ENCODE peak calls at places on chromosome 4, in seven cellular contexts. One of them, this sample, is unnamed.

GRCh38 chr4:165131247-165131832 is 18.7 kb upstream of the TMEM192 start:
- DNase-seq in NCI-H1417: peak
- DNase-seq in stimulated activated CD4-positive, alpha-beta T cell treated with anti-CD3 and anti-CD28 coated beads, TNF-alpha, amount 100 ng/mL, for 4 hours: peak
- DNase-seq in activated CD8-positive, alpha-beta memory T cell treated with anti-CD3 and anti-CD28 coated beads for 1 hour: peak
- DNase-seq in NCI-H2029 treated with DMSO at 0.1 percent for 48 hours: peak
- DNase-seq in NCI-H2171: peak
- DNase-seq in Right ventricle myocardium superior: no peak
- DNase-seq in this sample: peak

GRCh38 chr4:169068423-169068822 is 58.4 kb upstream of the CBR4 start:
- DNase-seq in activated CD8-positive, alpha-beta memory T cell treated with anti-CD3 and anti-CD28 coated beads for 1 hour: no peak
- DNase-seq in NCI-H2029 treated with DMSO at 0.1 percent for 48 hours: no peak
- DNase-seq in Right ventricle myocardium superior: no peak
- DNase-seq in NCI-H1417: no peak
- DNase-seq in NCI-H2171: no peak
- DNase-seq in stimulated activated CD4-positive, alpha-beta T cell treated with anti-CD3 and anti-CD28 coated beads, TNF-alpha, amount 100 ng/mL, for 4 hours: no peak
- DNase-seq in this sample: no peak

GRCh38 chr4:75248770-75249467 is 265.3 kb downstream of the RCHY1 start:
- DNase-seq in NCI-H1417: peak
- DNase-seq in NCI-H2171: no peak
- DNase-seq in stimulated activated CD4-positive, alpha-beta T cell treated with anti-CD3 and anti-CD28 coated beads, TNF-alpha, amount 100 ng/mL, for 4 hours: no peak
- DNase-seq in NCI-H2029 treated with DMSO at 0.1 percent for 48 hours: peak
- DNase-seq in activated CD8-positive, alpha-beta memory T cell treated with anti-CD3 and anti-CD28 coated beads for 1 hour: no peak
- DNase-seq in Right ventricle myocardium superior: no peak
- DNase-seq in this sample: no peak

GRCh38 chr4:24924309-24924781 is 11.5 kb upstream of the CCDC149 start:
- DNase-seq in NCI-H2029 treated with DMSO at 0.1 percent for 48 hours: no peak
- DNase-seq in Right ventricle myocardium superior: no peak
- DNase-seq in stimulated activated CD4-positive, alpha-beta T cell treated with anti-CD3 and anti-CD28 coated beads, TNF-alpha, amount 100 ng/mL, for 4 hours: no peak
- DNase-seq in activated CD8-positive, alpha-beta memory T cell treated with anti-CD3 and anti-CD28 coated beads for 1 hour: no peak
- DNase-seq in NCI-H1417: no peak
- DNase-seq in NCI-H2171: no peak
- DNase-seq in this sample: no peak

GRCh38 chr4:68375667-68376559 is 26.0 kb upstream of the YTHDC1 start:
- DNase-seq in NCI-H1417: peak
- DNase-seq in NCI-H2029 treated with DMSO at 0.1 percent for 48 hours: peak
- DNase-seq in activated CD8-positive, alpha-beta memory T cell treated with anti-CD3 and anti-CD28 coated beads for 1 hour: peak
- DNase-seq in Right ventricle myocardium superior: peak
- DNase-seq in stimulated activated CD4-positive, alpha-beta T cell treated with anti-CD3 and anti-CD28 coated beads, TNF-alpha, amount 100 ng/mL, for 4 hours: peak
- DNase-seq in NCI-H2171: peak
- DNase-seq in this sample: no peak

GRCh38 chr4:31360786-31361185 is 640.6 kb downstream of the PCDH7 start:
- DNase-seq in activated CD8-positive, alpha-beta memory T cell treated with anti-CD3 and anti-CD28 coated beads for 1 hour: no peak
- DNase-seq in NCI-H1417: no peak
- DNase-seq in NCI-H2171: no peak
- DNase-seq in stimulated activated CD4-positive, alpha-beta T cell treated with anti-CD3 and anti-CD28 coated beads, TNF-alpha, amount 100 ng/mL, for 4 hours: no peak
- DNase-seq in NCI-H2029 treated with DMSO at 0.1 percent for 48 hours: no peak
- DNase-seq in Right ventricle myocardium superior: no peak
- DNase-seq in this sample: no peak

GRCh38 chr4:157294575-157294974 is 74.0 kb downstream of the GRIA2 start:
- DNase-seq in NCI-H1417: no peak
- DNase-seq in activated CD8-positive, alpha-beta memory T cell treated with anti-CD3 and anti-CD28 coated beads for 1 hour: no peak
- DNase-seq in NCI-H2171: no peak
- DNase-seq in stimulated activated CD4-positive, alpha-beta T cell treated with anti-CD3 and anti-CD28 coated beads, TNF-alpha, amount 100 ng/mL, for 4 hours: no peak
- DNase-seq in Right ventricle myocardium superior: no peak
- DNase-seq in NCI-H2029 treated with DMSO at 0.1 percent for 48 hours: no peak
- DNase-seq in this sample: no peak

GRCh38 chr4:94834496-94834895 is 76.7 kb downstream of the BMPR1B start:
- DNase-seq in NCI-H1417: no peak
- DNase-seq in Right ventricle myocardium superior: no peak
- DNase-seq in NCI-H2171: no peak
- DNase-seq in NCI-H2029 treated with DMSO at 0.1 percent for 48 hours: no peak
- DNase-seq in activated CD8-positive, alpha-beta memory T cell treated with anti-CD3 and anti-CD28 coated beads for 1 hour: no peak
- DNase-seq in stimulated activated CD4-positive, alpha-beta T cell treated with anti-CD3 and anti-CD28 coated beads, TNF-alpha, amount 100 ng/mL, for 4 hours: no peak
- DNase-seq in this sample: no peak

GRCh38 chr4:118888666-118889312 is at the start of gene SYNPO2:
- DNase-seq in stimulated activated CD4-positive, alpha-beta T cell treated with anti-CD3 and anti-CD28 coated beads, TNF-alpha, amount 100 ng/mL, for 4 hours: no peak
- DNase-seq in NCI-H1417: peak
- DNase-seq in NCI-H2171: no peak
- DNase-seq in Right ventricle myocardium superior: peak
- DNase-seq in activated CD8-positive, alpha-beta memory T cell treated with anti-CD3 and anti-CD28 coated beads for 1 hour: no peak
- DNase-seq in NCI-H2029 treated with DMSO at 0.1 percent for 48 hours: no peak
- DNase-seq in this sample: no peak

GRCh38 chr4:7206385-7206784 is 14.0 kb downstream of the SORCS2 start:
- DNase-seq in NCI-H2029 treated with DMSO at 0.1 percent for 48 hours: no peak
- DNase-seq in NCI-H2171: no peak
- DNase-seq in stimulated activated CD4-positive, alpha-beta T cell treated with anti-CD3 and anti-CD28 coated beads, TNF-alpha, amount 100 ng/mL, for 4 hours: no peak
- DNase-seq in activated CD8-positive, alpha-beta memory T cell treated with anti-CD3 and anti-CD28 coated beads for 1 hour: no peak
- DNase-seq in Right ventricle myocardium superior: peak
- DNase-seq in NCI-H1417: peak
- DNase-seq in this sample: no peak

GRCh38 chr4:113248320-113248719 is 198.9 kb downstream of the ANK2 start:
- DNase-seq in NCI-H1417: no peak
- DNase-seq in activated CD8-positive, alpha-beta memory T cell treated with anti-CD3 and anti-CD28 coated beads for 1 hour: no peak
- DNase-seq in NCI-H2171: no peak
- DNase-seq in Right ventricle myocardium superior: no peak
- DNase-seq in NCI-H2029 treated with DMSO at 0.1 percent for 48 hours: no peak
- DNase-seq in stimulated activated CD4-positive, alpha-beta T cell treated with anti-CD3 and anti-CD28 coated beads, TNF-alpha, amount 100 ng/mL, for 4 hours: no peak
- DNase-seq in this sample: no peak

GRCh38 chr4:176967586-176967985 is 174.9 kb upstream of the VEGFC start:
- DNase-seq in Right ventricle myocardium superior: no peak
- DNase-seq in NCI-H2171: no peak
- DNase-seq in NCI-H2029 treated with DMSO at 0.1 percent for 48 hours: no peak
- DNase-seq in stimulated activated CD4-positive, alpha-beta T cell treated with anti-CD3 and anti-CD28 coated beads, TNF-alpha, amount 100 ng/mL, for 4 hours: no peak
- DNase-seq in NCI-H1417: no peak
- DNase-seq in activated CD8-positive, alpha-beta memory T cell treated with anti-CD3 and anti-CD28 coated beads for 1 hour: no peak
- DNase-seq in this sample: no peak

GRCh38 chr4:41912546-41912945 is 22.7 kb upstream of the TMEM33 start:
- DNase-seq in NCI-H2171: no peak
- DNase-seq in activated CD8-positive, alpha-beta memory T cell treated with anti-CD3 and anti-CD28 coated beads for 1 hour: no peak
- DNase-seq in stimulated activated CD4-positive, alpha-beta T cell treated with anti-CD3 and anti-CD28 coated beads, TNF-alpha, amount 100 ng/mL, for 4 hours: no peak
- DNase-seq in NCI-H2029 treated with DMSO at 0.1 percent for 48 hours: no peak
- DNase-seq in Right ventricle myocardium superior: no peak
- DNase-seq in NCI-H1417: no peak
- DNase-seq in this sample: no peak

GRCh38 chr4:24763631-24764302 is 31.6 kb upstream of the SOD3 start:
- DNase-seq in NCI-H2029 treated with DMSO at 0.1 percent for 48 hours: peak
- DNase-seq in NCI-H2171: peak
- DNase-seq in Right ventricle myocardium superior: no peak
- DNase-seq in stimulated activated CD4-positive, alpha-beta T cell treated with anti-CD3 and anti-CD28 coated beads, TNF-alpha, amount 100 ng/mL, for 4 hours: no peak
- DNase-seq in NCI-H1417: no peak
- DNase-seq in activated CD8-positive, alpha-beta memory T cell treated with anti-CD3 and anti-CD28 coated beads for 1 hour: no peak
- DNase-seq in this sample: no peak

GRCh38 chr4:26566027-26566578 is 17.8 kb upstream of the TBC1D19 start:
- DNase-seq in activated CD8-positive, alpha-beta memory T cell treated with anti-CD3 and anti-CD28 coated beads for 1 hour: no peak
- DNase-seq in Right ventricle myocardium superior: no peak
- DNase-seq in stimulated activated CD4-positive, alpha-beta T cell treated with anti-CD3 and anti-CD28 coated beads, TNF-alpha, amount 100 ng/mL, for 4 hours: no peak
- DNase-seq in NCI-H1417: no peak
- DNase-seq in NCI-H2171: no peak
- DNase-seq in NCI-H2029 treated with DMSO at 0.1 percent for 48 hours: no peak
- DNase-seq in this sample: no peak

GRCh38 chr4:141435446-141436225 is 200.7 kb upstream of the IL15 start:
- DNase-seq in Right ventricle myocardium superior: no peak
- DNase-seq in activated CD8-positive, alpha-beta memory T cell treated with anti-CD3 and anti-CD28 coated beads for 1 hour: no peak
- DNase-seq in NCI-H1417: no peak
- DNase-seq in NCI-H2029 treated with DMSO at 0.1 percent for 48 hours: no peak
- DNase-seq in stimulated activated CD4-positive, alpha-beta T cell treated with anti-CD3 and anti-CD28 coated beads, TNF-alpha, amount 100 ng/mL, for 4 hours: no peak
- DNase-seq in NCI-H2171: no peak
- DNase-seq in this sample: no peak

GRCh38 chr4:148444296-148445070 is 2.3 kb upstream of the NR3C2 start:
- DNase-seq in activated CD8-positive, alpha-beta memory T cell treated with anti-CD3 and anti-CD28 coated beads for 1 hour: peak
- DNase-seq in NCI-H1417: peak
- DNase-seq in NCI-H2029 treated with DMSO at 0.1 percent for 48 hours: no peak
- DNase-seq in Right ventricle myocardium superior: peak
- DNase-seq in NCI-H2171: no peak
- DNase-seq in stimulated activated CD4-positive, alpha-beta T cell treated with anti-CD3 and anti-CD28 coated beads, TNF-alpha, amount 100 ng/mL, for 4 hours: peak
- DNase-seq in this sample: no peak

GRCh38 chr4:140308366-140309123 is 64.9 kb upstream of the SCOC start:
- DNase-seq in stimulated activated CD4-positive, alpha-beta T cell treated with anti-CD3 and anti-CD28 coated beads, TNF-alpha, amount 100 ng/mL, for 4 hours: no peak
- DNase-seq in NCI-H2171: no peak
- DNase-seq in activated CD8-positive, alpha-beta memory T cell treated with anti-CD3 and anti-CD28 coated beads for 1 hour: no peak
- DNase-seq in NCI-H2029 treated with DMSO at 0.1 percent for 48 hours: no peak
- DNase-seq in NCI-H1417: no peak
- DNase-seq in Right ventricle myocardium superior: peak
- DNase-seq in this sample: no peak

GRCh38 chr4:792729-793108 is 33.2 kb downstream of the CPLX1 start:
- DNase-seq in NCI-H2171: no peak
- DNase-seq in NCI-H1417: no peak
- DNase-seq in activated CD8-positive, alpha-beta memory T cell treated with anti-CD3 and anti-CD28 coated beads for 1 hour: no peak
- DNase-seq in Right ventricle myocardium superior: no peak
- DNase-seq in NCI-H2029 treated with DMSO at 0.1 percent for 48 hours: no peak
- DNase-seq in stimulated activated CD4-positive, alpha-beta T cell treated with anti-CD3 and anti-CD28 coated beads, TNF-alpha, amount 100 ng/mL, for 4 hours: no peak
- DNase-seq in this sample: no peak

GRCh38 chr4:125983168-125983567 is 668.4 kb downstream of the FAT4 start:
- DNase-seq in NCI-H2029 treated with DMSO at 0.1 percent for 48 hours: no peak
- DNase-seq in NCI-H2171: no peak
- DNase-seq in NCI-H1417: no peak
- DNase-seq in Right ventricle myocardium superior: no peak
- DNase-seq in stimulated activated CD4-positive, alpha-beta T cell treated with anti-CD3 and anti-CD28 coated beads, TNF-alpha, amount 100 ng/mL, for 4 hours: no peak
- DNase-seq in activated CD8-positive, alpha-beta memory T cell treated with anti-CD3 and anti-CD28 coated beads for 1 hour: no peak
- DNase-seq in this sample: no peak

GRCh38 chr4:52588097-52588496 is 71.0 kb downstream of the USP46 start:
- DNase-seq in NCI-H2029 treated with DMSO at 0.1 percent for 48 hours: no peak
- DNase-seq in Right ventricle myocardium superior: peak
- DNase-seq in activated CD8-positive, alpha-beta memory T cell treated with anti-CD3 and anti-CD28 coated beads for 1 hour: no peak
- DNase-seq in NCI-H2171: no peak
- DNase-seq in stimulated activated CD4-positive, alpha-beta T cell treated with anti-CD3 and anti-CD28 coated beads, TNF-alpha, amount 100 ng/mL, for 4 hours: no peak
- DNase-seq in NCI-H1417: peak
- DNase-seq in this sample: no peak

GRCh38 chr4:140839396-140839795 is 83.2 kb upstream of the TBC1D9 start:
- DNase-seq in stimulated activated CD4-positive, alpha-beta T cell treated with anti-CD3 and anti-CD28 coated beads, TNF-alpha, amount 100 ng/mL, for 4 hours: no peak
- DNase-seq in NCI-H1417: no peak
- DNase-seq in activated CD8-positive, alpha-beta memory T cell treated with anti-CD3 and anti-CD28 coated beads for 1 hour: no peak
- DNase-seq in Right ventricle myocardium superior: no peak
- DNase-seq in NCI-H2171: no peak
- DNase-seq in NCI-H2029 treated with DMSO at 0.1 percent for 48 hours: no peak
- DNase-seq in this sample: no peak

GRCh38 chr4:64584981-64585557 is 175.8 kb upstream of the TECRL start:
- DNase-seq in stimulated activated CD4-positive, alpha-beta T cell treated with anti-CD3 and anti-CD28 coated beads, TNF-alpha, amount 100 ng/mL, for 4 hours: no peak
- DNase-seq in activated CD8-positive, alpha-beta memory T cell treated with anti-CD3 and anti-CD28 coated beads for 1 hour: no peak
- DNase-seq in NCI-H2029 treated with DMSO at 0.1 percent for 48 hours: peak
- DNase-seq in NCI-H1417: peak
- DNase-seq in NCI-H2171: peak
- DNase-seq in Right ventricle myocardium superior: no peak
- DNase-seq in this sample: no peak

GRCh38 chr4:121973791-121974190 is 21.9 kb upstream of the TRPC3 start:
- DNase-seq in NCI-H2171: no peak
- DNase-seq in activated CD8-positive, alpha-beta memory T cell treated with anti-CD3 and anti-CD28 coated beads for 1 hour: no peak
- DNase-seq in NCI-H1417: no peak
- DNase-seq in Right ventricle myocardium superior: no peak
- DNase-seq in stimulated activated CD4-positive, alpha-beta T cell treated with anti-CD3 and anti-CD28 coated beads, TNF-alpha, amount 100 ng/mL, for 4 hours: no peak
- DNase-seq in NCI-H2029 treated with DMSO at 0.1 percent for 48 hours: no peak
- DNase-seq in this sample: no peak

GRCh38 chr4:989722-990471 is 3.1 kb downstream of the IDUA start:
- DNase-seq in NCI-H1417: no peak
- DNase-seq in Right ventricle myocardium superior: no peak
- DNase-seq in activated CD8-positive, alpha-beta memory T cell treated with anti-CD3 and anti-CD28 coated beads for 1 hour: no peak
- DNase-seq in NCI-H2029 treated with DMSO at 0.1 percent for 48 hours: no peak
- DNase-seq in NCI-H2171: no peak
- DNase-seq in stimulated activated CD4-positive, alpha-beta T cell treated with anti-CD3 and anti-CD28 coated beads, TNF-alpha, amount 100 ng/mL, for 4 hours: no peak
- DNase-seq in this sample: no peak

GRCh38 chr4:189096717-189097116 is 844.0 kb upstream of the FRG1 start:
- DNase-seq in NCI-H2029 treated with DMSO at 0.1 percent for 48 hours: no peak
- DNase-seq in NCI-H1417: no peak
- DNase-seq in Right ventricle myocardium superior: no peak
- DNase-seq in NCI-H2171: no peak
- DNase-seq in stimulated activated CD4-positive, alpha-beta T cell treated with anti-CD3 and anti-CD28 coated beads, TNF-alpha, amount 100 ng/mL, for 4 hours: no peak
- DNase-seq in activated CD8-positive, alpha-beta memory T cell treated with anti-CD3 and anti-CD28 coated beads for 1 hour: no peak
- DNase-seq in this sample: no peak

GRCh38 chr4:10619220-10619619 is 65.3 kb downstream of the CLNK start:
- DNase-seq in NCI-H1417: peak
- DNase-seq in NCI-H2029 treated with DMSO at 0.1 percent for 48 hours: peak
- DNase-seq in Right ventricle myocardium superior: no peak
- DNase-seq in NCI-H2171: peak
- DNase-seq in activated CD8-positive, alpha-beta memory T cell treated with anti-CD3 and anti-CD28 coated beads for 1 hour: no peak
- DNase-seq in stimulated activated CD4-positive, alpha-beta T cell treated with anti-CD3 and anti-CD28 coated beads, TNF-alpha, amount 100 ng/mL, for 4 hours: no peak
- DNase-seq in this sample: peak

GRCh38 chr4:156778093-156778492 is 193.5 kb downstream of the PDGFC start:
- DNase-seq in stimulated activated CD4-positive, alpha-beta T cell treated with anti-CD3 and anti-CD28 coated beads, TNF-alpha, amount 100 ng/mL, for 4 hours: no peak
- DNase-seq in NCI-H2171: no peak
- DNase-seq in activated CD8-positive, alpha-beta memory T cell treated with anti-CD3 and anti-CD28 coated beads for 1 hour: no peak
- DNase-seq in NCI-H2029 treated with DMSO at 0.1 percent for 48 hours: no peak
- DNase-seq in Right ventricle myocardium superior: no peak
- DNase-seq in NCI-H1417: no peak
- DNase-seq in this sample: no peak

GRCh38 chr4:6064383-6064782 is 46.2 kb upstream of the C4orf50 start:
- DNase-seq in NCI-H1417: no peak
- DNase-seq in NCI-H2171: no peak
- DNase-seq in Right ventricle myocardium superior: no peak
- DNase-seq in stimulated activated CD4-positive, alpha-beta T cell treated with anti-CD3 and anti-CD28 coated beads, TNF-alpha, amount 100 ng/mL, for 4 hours: no peak
- DNase-seq in activated CD8-positive, alpha-beta memory T cell treated with anti-CD3 and anti-CD28 coated beads for 1 hour: no peak
- DNase-seq in NCI-H2029 treated with DMSO at 0.1 percent for 48 hours: no peak
- DNase-seq in this sample: no peak

GRCh38 chr4:6762244-6762615 is 20.3 kb upstream of the KIAA0232 start:
- DNase-seq in stimulated activated CD4-positive, alpha-beta T cell treated with anti-CD3 and anti-CD28 coated beads, TNF-alpha, amount 100 ng/mL, for 4 hours: no peak
- DNase-seq in activated CD8-positive, alpha-beta memory T cell treated with anti-CD3 and anti-CD28 coated beads for 1 hour: no peak
- DNase-seq in Right ventricle myocardium superior: no peak
- DNase-seq in NCI-H2029 treated with DMSO at 0.1 percent for 48 hours: no peak
- DNase-seq in NCI-H2171: no peak
- DNase-seq in NCI-H1417: no peak
- DNase-seq in this sample: no peak

This sample was measured in NCI-H1048.